ENCODE peak calls at places on chromosomes 12 and 14, in eight cellular contexts. One of them, this sample, is unnamed. For H3K4me1, the result is how much of the 10 kb centered on the place peaks cover.

GRCh38 chr12:96398422-96399080 is 1.7 kb downstream of the CDK17 start:
- DNase-seq in lower lobe of right lung: no peak
- DNase-seq in IMR-90: peak
- DNase-seq in CD8-positive, alpha-beta T cell: no peak
- DNase-seq in neuronal stem cell: no peak
- DNase-seq in ovary: no peak
- DNase-seq in thoracic aorta: no peak
- DNase-seq in cardiac muscle cell: peak
- DNase-seq in this sample: no peak

GRCh38 chr12:25458047-25458552 is 95.0 kb downstream of the LMNTD1 start:
- DNase-seq in lower lobe of right lung: no peak
- DNase-seq in IMR-90: peak
- DNase-seq in CD8-positive, alpha-beta T cell: no peak
- DNase-seq in neuronal stem cell: no peak
- DNase-seq in ovary: no peak
- DNase-seq in thoracic aorta: no peak
- DNase-seq in cardiac muscle cell: no peak
- DNase-seq in this sample: no peak

GRCh38 chr12:52798671-52799497 is 3.0 kb upstream of the KRT3 start:
- DNase-seq in lower lobe of right lung: no peak
- DNase-seq in IMR-90: peak
- DNase-seq in CD8-positive, alpha-beta T cell: no peak
- DNase-seq in neuronal stem cell: no peak
- DNase-seq in ovary: no peak
- DNase-seq in thoracic aorta: no peak
- DNase-seq in cardiac muscle cell: no peak
- DNase-seq in this sample: no peak

GRCh38 chr12:28575593-28576205 is 385.4 kb downstream of the CCDC91 start:
- DNase-seq in lower lobe of right lung: no peak
- DNase-seq in IMR-90: no peak
- DNase-seq in CD8-positive, alpha-beta T cell: no peak
- DNase-seq in neuronal stem cell: no peak
- DNase-seq in ovary: no peak
- DNase-seq in thoracic aorta: no peak
- DNase-seq in cardiac muscle cell: no peak
- DNase-seq in this sample: no peak

GRCh38 chr14:100037351-100037750 is 27.9 kb upstream of the EVL start:
- DNase-seq in lower lobe of right lung: no peak
- DNase-seq in IMR-90: peak
- DNase-seq in CD8-positive, alpha-beta T cell: no peak
- DNase-seq in neuronal stem cell: no peak
- DNase-seq in ovary: no peak
- DNase-seq in thoracic aorta: no peak
- DNase-seq in cardiac muscle cell: no peak
- DNase-seq in this sample: no peak

GRCh38 chr12:59946635-59947034 is 350.8 kb downstream of the SLC16A7 start:
- DNase-seq in lower lobe of right lung: no peak
- DNase-seq in IMR-90: no peak
- DNase-seq in CD8-positive, alpha-beta T cell: no peak
- DNase-seq in neuronal stem cell: no peak
- DNase-seq in ovary: no peak
- DNase-seq in thoracic aorta: no peak
- DNase-seq in cardiac muscle cell: no peak
- DNase-seq in this sample: no peak

GRCh38 chr12:116882742-116883141 is 1.5 kb upstream of the HRK start:
- DNase-seq in lower lobe of right lung: no peak
- DNase-seq in IMR-90: peak
- DNase-seq in CD8-positive, alpha-beta T cell: no peak
- DNase-seq in neuronal stem cell: no peak
- DNase-seq in ovary: no peak
- DNase-seq in thoracic aorta: no peak
- DNase-seq in cardiac muscle cell: no peak
- DNase-seq in this sample: no peak

GRCh38 chr14:102901633-102902032 is 20.8 kb upstream of the AMN start:
- DNase-seq in lower lobe of right lung: no peak
- DNase-seq in IMR-90: no peak
- DNase-seq in CD8-positive, alpha-beta T cell: no peak
- DNase-seq in neuronal stem cell: no peak
- DNase-seq in ovary: no peak
- DNase-seq in thoracic aorta: no peak
- DNase-seq in cardiac muscle cell: no peak
- DNase-seq in this sample: no peak

GRCh38 chr14:97185186-97185585 is 388.0 kb downstream of the VRK1 start:
- DNase-seq in lower lobe of right lung: no peak
- DNase-seq in IMR-90: no peak
- DNase-seq in CD8-positive, alpha-beta T cell: no peak
- DNase-seq in neuronal stem cell: peak
- DNase-seq in ovary: no peak
- DNase-seq in thoracic aorta: no peak
- DNase-seq in cardiac muscle cell: peak
- DNase-seq in this sample: no peak

GRCh38 chr12:125013816-125014442 is 20.5 kb downstream of the BRI3BP start:
- DNase-seq in lower lobe of right lung: no peak
- DNase-seq in IMR-90: no peak
- DNase-seq in CD8-positive, alpha-beta T cell: no peak
- DNase-seq in neuronal stem cell: no peak
- DNase-seq in ovary: no peak
- DNase-seq in thoracic aorta: no peak
- DNase-seq in cardiac muscle cell: no peak
- DNase-seq in this sample: peak

GRCh38 chr14:69803753-69804152 is 6.7 kb upstream of the SLC10A1 start:
- DNase-seq in lower lobe of right lung: no peak
- DNase-seq in IMR-90: no peak
- DNase-seq in CD8-positive, alpha-beta T cell: no peak
- DNase-seq in neuronal stem cell: no peak
- DNase-seq in ovary: no peak
- DNase-seq in thoracic aorta: no peak
- DNase-seq in cardiac muscle cell: no peak
- DNase-seq in this sample: no peak

GRCh38 chr12:39294712-39295111 is 148.2 kb downstream of the KIF21A start:
- DNase-seq in lower lobe of right lung: no peak
- DNase-seq in IMR-90: no peak
- DNase-seq in CD8-positive, alpha-beta T cell: no peak
- DNase-seq in neuronal stem cell: no peak
- DNase-seq in ovary: no peak
- DNase-seq in thoracic aorta: no peak
- DNase-seq in cardiac muscle cell: no peak
- DNase-seq in this sample: no peak

GRCh38 chr12:25585021-25585523 is 32.0 kb upstream of the LMNTD1 start:
- DNase-seq in lower lobe of right lung: no peak
- DNase-seq in IMR-90: peak
- DNase-seq in CD8-positive, alpha-beta T cell: no peak
- DNase-seq in neuronal stem cell: no peak
- DNase-seq in ovary: peak
- DNase-seq in thoracic aorta: peak
- DNase-seq in cardiac muscle cell: no peak
- DNase-seq in this sample: no peak

GRCh38 chr12:130557876-130558770 is 158.0 kb downstream of the RIMBP2 start:
- DNase-seq in lower lobe of right lung: no peak
- DNase-seq in IMR-90: no peak
- DNase-seq in CD8-positive, alpha-beta T cell: no peak
- DNase-seq in neuronal stem cell: no peak
- DNase-seq in ovary: no peak
- DNase-seq in thoracic aorta: no peak
- DNase-seq in cardiac muscle cell: no peak
- DNase-seq in this sample: no peak

GRCh38 chr12:1445807-1446206 is 148.6 kb downstream of the FBXL14 start:
- DNase-seq in lower lobe of right lung: no peak
- DNase-seq in IMR-90: no peak
- DNase-seq in CD8-positive, alpha-beta T cell: no peak
- DNase-seq in neuronal stem cell: no peak
- DNase-seq in ovary: no peak
- DNase-seq in thoracic aorta: no peak
- DNase-seq in cardiac muscle cell: no peak
- DNase-seq in this sample: no peak

GRCh38 chr14:53306267-53306721 is 153.2 kb upstream of the DDHD1 start:
- DNase-seq in lower lobe of right lung: no peak
- DNase-seq in IMR-90: peak
- DNase-seq in CD8-positive, alpha-beta T cell: no peak
- DNase-seq in neuronal stem cell: peak
- DNase-seq in ovary: peak
- DNase-seq in thoracic aorta: no peak
- DNase-seq in cardiac muscle cell: peak
- DNase-seq in this sample: peak

GRCh38 chr14:98368214-98368613 is 903.8 kb downstream of the BCL11B start:
- DNase-seq in lower lobe of right lung: no peak
- DNase-seq in IMR-90: no peak
- DNase-seq in CD8-positive, alpha-beta T cell: no peak
- DNase-seq in neuronal stem cell: no peak
- DNase-seq in ovary: no peak
- DNase-seq in thoracic aorta: no peak
- DNase-seq in cardiac muscle cell: no peak
- DNase-seq in this sample: no peak

DNA sequence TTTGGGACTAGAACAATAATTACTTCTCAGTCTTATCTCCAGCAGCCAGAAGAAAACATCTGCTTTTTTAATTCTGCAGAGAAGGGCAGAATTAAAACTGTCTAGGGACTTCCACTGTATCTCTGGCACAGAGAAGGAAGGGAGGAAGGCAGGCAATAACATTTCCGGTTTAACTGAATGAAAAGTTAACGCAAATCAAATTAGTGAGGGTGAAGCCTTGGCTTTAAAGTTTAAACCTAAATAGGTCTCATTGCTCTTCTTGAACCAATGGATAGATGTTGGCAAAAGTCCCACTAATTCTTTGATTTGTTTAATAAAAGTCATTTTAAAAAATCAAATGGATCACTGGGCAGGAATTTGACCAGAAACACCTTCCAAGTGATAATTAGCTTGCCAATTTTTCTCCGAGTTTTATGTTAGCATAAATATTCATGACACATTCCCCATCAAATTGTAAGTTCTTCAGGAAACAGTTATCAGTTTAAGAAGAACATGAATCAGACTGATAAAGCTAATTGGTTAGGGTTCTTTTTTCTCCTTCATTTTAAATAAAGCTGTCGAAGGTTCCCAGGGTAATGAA is 181.9 kb downstream of the SLC15A5 start:
- DNase-seq in lower lobe of right lung: no peak
- DNase-seq in IMR-90: no peak
- DNase-seq in CD8-positive, alpha-beta T cell: no peak
- DNase-seq in neuronal stem cell: no peak
- DNase-seq in ovary: no peak
- DNase-seq in thoracic aorta: no peak
- DNase-seq in cardiac muscle cell: no peak
- DNase-seq in this sample: no peak
- H3K27ac ChIP-seq in lower lobe of right lung: no peak
- H3K27ac ChIP-seq in IMR-90: no peak
- H3K27ac ChIP-seq in CD8-positive, alpha-beta T cell: no peak
- H3K27ac ChIP-seq in neuronal stem cell: no peak
- H3K27ac ChIP-seq in ovary: no peak
- H3K27ac ChIP-seq in thoracic aorta: no peak
- H3K27ac ChIP-seq in cardiac muscle cell: no peak
- H3K27ac ChIP-seq in this sample: no peak

DNA sequence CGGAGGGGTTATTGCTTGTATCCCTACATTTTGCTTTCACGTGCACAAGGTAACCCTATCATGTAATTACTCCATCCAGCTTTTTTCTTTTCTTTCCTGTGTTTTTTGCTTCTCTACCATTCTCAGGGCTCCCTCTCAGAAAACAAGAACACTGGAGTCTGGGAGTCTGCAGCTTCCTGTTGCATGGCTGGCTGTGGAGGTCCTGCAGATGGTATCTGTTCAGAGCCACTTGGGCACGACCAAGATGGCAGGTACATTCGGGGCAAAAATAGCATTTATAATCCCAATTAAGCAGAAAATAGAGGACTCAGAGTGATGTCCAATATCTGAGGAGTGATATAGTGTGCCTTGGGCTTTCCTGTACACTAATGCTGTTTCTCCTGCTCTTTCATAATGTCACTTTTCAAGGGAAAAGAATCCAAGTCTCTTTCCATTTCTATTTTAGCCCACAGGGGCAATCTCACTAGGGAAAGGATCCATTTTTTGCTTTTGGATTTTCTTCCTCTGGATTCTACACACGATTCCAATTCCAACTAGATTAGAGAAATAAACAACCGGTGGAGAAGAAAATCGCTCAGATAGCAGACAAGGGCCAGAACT is 3.2 kb upstream of the NUMB start:
- DNase-seq in lower lobe of right lung: no peak
- DNase-seq in IMR-90: no peak
- DNase-seq in CD8-positive, alpha-beta T cell: no peak
- DNase-seq in neuronal stem cell: no peak
- DNase-seq in ovary: no peak
- DNase-seq in thoracic aorta: no peak
- DNase-seq in cardiac muscle cell: no peak
- DNase-seq in this sample: no peak
- H3K4me3 ChIP-seq in lower lobe of right lung: peak
- H3K4me3 ChIP-seq in IMR-90: peak
- H3K4me3 ChIP-seq in CD8-positive, alpha-beta T cell: no peak
- H3K4me3 ChIP-seq in neuronal stem cell: no peak
- H3K4me3 ChIP-seq in ovary: no peak
- H3K4me3 ChIP-seq in thoracic aorta: peak
- H3K4me3 ChIP-seq in cardiac muscle cell: no peak
- H3K4me3 ChIP-seq in this sample: peak

GRCh38 chr12:12555656-12556055 is 7.0 kb downstream of the DUSP16 start:
- DNase-seq in lower lobe of right lung: no peak
- DNase-seq in IMR-90: no peak
- DNase-seq in CD8-positive, alpha-beta T cell: no peak
- DNase-seq in neuronal stem cell: no peak
- DNase-seq in ovary: no peak
- DNase-seq in thoracic aorta: no peak
- DNase-seq in cardiac muscle cell: no peak
- DNase-seq in this sample: no peak
- H3K4me1 ChIP-seq in lower lobe of right lung: under half
- H3K4me1 ChIP-seq in IMR-90: under half
- H3K4me1 ChIP-seq in CD8-positive, alpha-beta T cell: under half
- H3K4me1 ChIP-seq in neuronal stem cell: under half
- H3K4me1 ChIP-seq in ovary: under half
- H3K4me1 ChIP-seq in thoracic aorta: under half
- H3K4me1 ChIP-seq in cardiac muscle cell: under half
- H3K4me1 ChIP-seq in this sample: under half

DNA sequence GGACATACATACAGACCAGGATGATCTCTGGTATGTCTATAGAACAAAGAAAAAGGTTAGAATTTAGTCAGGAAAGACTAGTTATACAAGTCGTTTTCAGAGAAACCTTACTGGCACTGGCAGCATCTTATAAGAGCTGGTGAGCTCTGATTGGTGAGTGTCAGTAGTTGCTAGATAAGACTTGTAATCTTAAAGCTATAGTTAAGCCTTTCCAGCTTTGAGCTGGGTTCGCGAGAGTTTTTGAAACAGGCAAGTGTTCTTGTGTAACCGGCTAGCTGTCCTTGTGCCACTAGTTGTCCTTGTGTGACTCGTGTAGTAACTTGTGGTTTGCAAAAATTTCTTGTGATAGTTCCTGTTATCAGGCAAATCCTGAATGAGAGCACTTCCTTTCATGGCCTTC is 740.9 kb downstream of the GALC start:
- DNase-seq in lower lobe of right lung: no peak
- DNase-seq in IMR-90: no peak
- DNase-seq in CD8-positive, alpha-beta T cell: no peak
- DNase-seq in neuronal stem cell: no peak
- DNase-seq in ovary: no peak
- DNase-seq in thoracic aorta: no peak
- DNase-seq in cardiac muscle cell: no peak
- DNase-seq in this sample: no peak
- H3K27ac ChIP-seq in lower lobe of right lung: no peak
- H3K27ac ChIP-seq in IMR-90: no peak
- H3K27ac ChIP-seq in CD8-positive, alpha-beta T cell: no peak
- H3K27ac ChIP-seq in neuronal stem cell: no peak
- H3K27ac ChIP-seq in ovary: no peak
- H3K27ac ChIP-seq in thoracic aorta: no peak
- H3K27ac ChIP-seq in cardiac muscle cell: no peak
- H3K27ac ChIP-seq in this sample: no peak